ENCODE peak calls at places on chromosomes 2 and 18, in four cellular contexts. One of them, this sample, is unnamed.

GRCh38 chr2:200177971-200178911 is 128.3 kb upstream of the SPATS2L start:
- DNase-seq in colonic mucosa: no peak
- DNase-seq in NB4: no peak
- DNase-seq in left ventricle myocardium inferior: peak
- DNase-seq in this sample: peak

GRCh38 chr2:98479959-98480524 is 35.4 kb downstream of the INPP4A start:
- DNase-seq in colonic mucosa: no peak
- DNase-seq in NB4: peak
- DNase-seq in left ventricle myocardium inferior: peak
- DNase-seq in this sample: peak

GRCh38 chr2:23658466-23658942 is 268.4 kb downstream of the ATAD2B start:
- DNase-seq in colonic mucosa: peak
- DNase-seq in NB4: no peak
- DNase-seq in left ventricle myocardium inferior: peak
- DNase-seq in this sample: peak

GRCh38 chr2:236001854-236002253 is 166.3 kb downstream of the GBX2 start:
- DNase-seq in colonic mucosa: no peak
- DNase-seq in NB4: no peak
- DNase-seq in left ventricle myocardium inferior: no peak
- DNase-seq in this sample: peak

GRCh38 chr2:165305391-165306096 is 66.3 kb downstream of the SCN2A start:
- DNase-seq in colonic mucosa: no peak
- DNase-seq in NB4: no peak
- DNase-seq in left ventricle myocardium inferior: no peak
- DNase-seq in this sample: no peak

GRCh38 chr2:234254783-234255521 is 204.4 kb downstream of the SPP2 start:
- DNase-seq in colonic mucosa: no peak
- DNase-seq in NB4: no peak
- DNase-seq in left ventricle myocardium inferior: no peak
- DNase-seq in this sample: no peak

GRCh38 chr18:59275406-59275949 is 2.2 kb upstream of the RAX start:
- DNase-seq in colonic mucosa: no peak
- DNase-seq in NB4: no peak
- DNase-seq in left ventricle myocardium inferior: no peak
- DNase-seq in this sample: no peak

GRCh38 chr2:43519711-43520221 is 76.1 kb downstream of the THADA start:
- DNase-seq in colonic mucosa: no peak
- DNase-seq in NB4: peak
- DNase-seq in left ventricle myocardium inferior: no peak
- DNase-seq in this sample: peak

GRCh38 chr2:71604709-71605085 is 151.3 kb downstream of the DYSF start:
- DNase-seq in colonic mucosa: no peak
- DNase-seq in NB4: no peak
- DNase-seq in left ventricle myocardium inferior: no peak
- DNase-seq in this sample: no peak

GRCh38 chr2:37196320-37197195 is at the start of gene CEBPZOS:
- DNase-seq in colonic mucosa: peak
- DNase-seq in NB4: peak
- DNase-seq in left ventricle myocardium inferior: peak
- DNase-seq in this sample: peak

GRCh38 chr18:50879302-50880107 is 587 bp downstream of the ME2 start:
- DNase-seq in colonic mucosa: peak
- DNase-seq in NB4: peak
- DNase-seq in left ventricle myocardium inferior: no peak
- DNase-seq in this sample: peak

GRCh38 chr2:231714639-231715498 is 6.5 kb downstream of the PTMA start:
- DNase-seq in colonic mucosa: peak
- DNase-seq in NB4: peak
- DNase-seq in left ventricle myocardium inferior: peak
- DNase-seq in this sample: peak

GRCh38 chr2:43333096-43333655 is 106.8 kb upstream of the ZFP36L2 start:
- DNase-seq in colonic mucosa: peak
- DNase-seq in NB4: peak
- DNase-seq in left ventricle myocardium inferior: no peak
- DNase-seq in this sample: no peak

GRCh38 chr2:46857871-46858696 is 57.5 kb downstream of the MCFD2 start:
- DNase-seq in colonic mucosa: no peak
- DNase-seq in NB4: no peak
- DNase-seq in left ventricle myocardium inferior: no peak
- DNase-seq in this sample: peak

GRCh38 chr18:45719106-45719505 is 4.9 kb upstream of the SLC14A1 start:
- DNase-seq in colonic mucosa: no peak
- DNase-seq in NB4: no peak
- DNase-seq in left ventricle myocardium inferior: no peak
- DNase-seq in this sample: no peak

GRCh38 chr18:55407191-55407590 is 180.8 kb downstream of the TCF4 start:
- DNase-seq in colonic mucosa: no peak
- DNase-seq in NB4: no peak
- DNase-seq in left ventricle myocardium inferior: no peak
- DNase-seq in this sample: no peak

GRCh38 chr2:100285691-100286090 is 36.6 kb downstream of the LONRF2 start:
- DNase-seq in colonic mucosa: no peak
- DNase-seq in NB4: no peak
- DNase-seq in left ventricle myocardium inferior: no peak
- DNase-seq in this sample: peak

GRCh38 chr2:17429130-17429529 is 89.1 kb downstream of the RAD51AP2 start:
- DNase-seq in colonic mucosa: no peak
- DNase-seq in NB4: no peak
- DNase-seq in left ventricle myocardium inferior: no peak
- DNase-seq in this sample: peak

GRCh38 chr2:105842555-105842954 is 97.8 kb downstream of the NCK2 start:
- DNase-seq in colonic mucosa: no peak
- DNase-seq in NB4: no peak
- DNase-seq in left ventricle myocardium inferior: no peak
- DNase-seq in this sample: no peak

GRCh38 chr2:121868652-121869051 is 113.2 kb downstream of the TSN start:
- DNase-seq in colonic mucosa: no peak
- DNase-seq in NB4: no peak
- DNase-seq in left ventricle myocardium inferior: no peak
- DNase-seq in this sample: no peak

GRCh38 chr2:69491864-69492263 is 54.6 kb upstream of the NFU1 start:
- DNase-seq in colonic mucosa: no peak
- DNase-seq in NB4: no peak
- DNase-seq in left ventricle myocardium inferior: no peak
- DNase-seq in this sample: no peak

GRCh38 chr2:117785740-117786139 is 28.8 kb upstream of the DDX18 start:
- DNase-seq in colonic mucosa: peak
- DNase-seq in NB4: peak
- DNase-seq in left ventricle myocardium inferior: no peak
- DNase-seq in this sample: peak

GRCh38 chr2:74391580-74392448 is 11.7 kb upstream of the DCTN1 start:
- DNase-seq in colonic mucosa: peak
- DNase-seq in NB4: peak
- DNase-seq in left ventricle myocardium inferior: peak
- DNase-seq in this sample: peak
- TF ChIP-seq CTCF in colonic mucosa: peak
- TF ChIP-seq CTCF in NB4: peak
- TF ChIP-seq CTCF in left ventricle myocardium inferior: peak
- TF ChIP-seq CTCF in this sample: peak

GRCh38 chr2:190973262-190973661 is 40.7 kb downstream of the STAT1 start:
- DNase-seq in colonic mucosa: no peak
- DNase-seq in NB4: no peak
- DNase-seq in left ventricle myocardium inferior: no peak
- DNase-seq in this sample: no peak

GRCh38 chr2:190973726-190974628 is 40.0 kb downstream of the STAT1 start:
- DNase-seq in colonic mucosa: no peak
- DNase-seq in NB4: no peak
- DNase-seq in left ventricle myocardium inferior: no peak
- DNase-seq in this sample: no peak

GRCh38 chr2:190970872-190971506 is 43.0 kb downstream of the STAT1 start:
- DNase-seq in colonic mucosa: no peak
- DNase-seq in NB4: peak
- DNase-seq in left ventricle myocardium inferior: no peak
- DNase-seq in this sample: no peak

GRCh38 chr2:190972213-190972612 is 41.8 kb downstream of the STAT1 start:
- DNase-seq in colonic mucosa: no peak
- DNase-seq in NB4: no peak
- DNase-seq in left ventricle myocardium inferior: no peak
- DNase-seq in this sample: no peak

DNA sequence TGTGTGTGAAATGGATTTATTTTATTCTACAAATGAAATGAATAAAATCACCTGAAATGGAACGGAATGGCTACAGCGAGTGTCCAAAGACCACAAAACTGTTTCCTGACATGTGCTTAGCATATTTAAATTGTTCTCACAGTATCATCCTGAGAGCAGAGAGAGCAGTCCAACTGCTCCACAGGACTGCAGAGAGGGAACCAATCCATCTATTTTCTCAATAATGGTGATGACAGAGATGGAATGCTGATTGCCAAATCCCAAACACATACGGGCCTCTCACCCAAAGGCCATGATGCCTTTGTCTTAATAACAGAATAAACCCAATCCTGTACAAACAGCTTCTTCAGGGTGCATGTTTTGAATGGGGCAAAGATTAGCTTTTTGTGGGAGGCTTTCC is 41.1 kb downstream of the STAT1 start:
- DNase-seq in colonic mucosa: no peak
- DNase-seq in NB4: no peak
- DNase-seq in left ventricle myocardium inferior: no peak
- DNase-seq in this sample: peak
- H3K4me3 ChIP-seq in colonic mucosa: no peak
- H3K4me3 ChIP-seq in NB4: no peak
- H3K4me3 ChIP-seq in left ventricle myocardium inferior: no peak
- H3K4me3 ChIP-seq in this sample: no peak

GRCh38 chr18:7666195-7666776 is 99.2 kb downstream of the PTPRM start:
- DNase-seq in colonic mucosa: no peak
- DNase-seq in NB4: no peak
- DNase-seq in left ventricle myocardium inferior: no peak
- DNase-seq in this sample: no peak
- TF ChIP-seq CTCF in colonic mucosa: no peak
- TF ChIP-seq CTCF in NB4: no peak
- TF ChIP-seq CTCF in left ventricle myocardium inferior: no peak
- TF ChIP-seq CTCF in this sample: no peak

GRCh38 chr2:207758010-207758409 is 11.7 kb downstream of the FZD5 start:
- DNase-seq in colonic mucosa: no peak
- DNase-seq in NB4: no peak
- DNase-seq in left ventricle myocardium inferior: no peak
- DNase-seq in this sample: no peak
- H3K4me3 ChIP-seq in colonic mucosa: no peak
- H3K4me3 ChIP-seq in NB4: no peak
- H3K4me3 ChIP-seq in left ventricle myocardium inferior: no peak
- H3K4me3 ChIP-seq in this sample: no peak

GRCh38 chr2:30480703-30481322 is 33.8 kb downstream of the LCLAT1 start:
- DNase-seq in colonic mucosa: peak
- DNase-seq in NB4: no peak
- DNase-seq in left ventricle myocardium inferior: no peak
- DNase-seq in this sample: no peak

GRCh38 chr2:30476636-30477035 is 29.6 kb downstream of the LCLAT1 start:
- DNase-seq in colonic mucosa: no peak
- DNase-seq in NB4: no peak
- DNase-seq in left ventricle myocardium inferior: no peak
- DNase-seq in this sample: no peak

GRCh38 chr2:30470426-30470825 is 23.4 kb downstream of the LCLAT1 start:
- DNase-seq in colonic mucosa: no peak
- DNase-seq in NB4: no peak
- DNase-seq in left ventricle myocardium inferior: no peak
- DNase-seq in this sample: no peak

GRCh38 chr2:30472326-30472725 is 25.3 kb downstream of the LCLAT1 start:
- DNase-seq in colonic mucosa: no peak
- DNase-seq in NB4: peak
- DNase-seq in left ventricle myocardium inferior: no peak
- DNase-seq in this sample: no peak

DNA sequence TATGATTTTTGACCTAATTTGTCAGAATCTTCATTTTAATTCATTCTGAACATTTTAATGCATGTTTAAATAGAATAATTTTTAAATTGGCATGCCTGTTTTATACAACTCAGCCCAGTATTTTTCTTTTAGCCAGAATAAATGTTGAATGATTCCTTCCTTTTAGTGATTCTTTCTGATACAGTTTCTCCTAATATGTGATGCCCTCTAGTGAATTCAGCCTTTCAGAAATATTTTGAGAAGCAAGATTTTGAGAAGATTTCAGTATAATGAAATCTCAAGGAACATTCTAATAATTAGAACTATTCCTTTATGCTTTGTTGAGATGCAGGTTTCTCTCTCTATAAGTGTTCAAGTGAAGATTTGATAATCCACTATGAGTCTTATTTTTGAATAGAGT is 28.5 kb downstream of the LCLAT1 start:
- DNase-seq in colonic mucosa: no peak
- DNase-seq in NB4: no peak
- DNase-seq in left ventricle myocardium inferior: no peak
- DNase-seq in this sample: no peak
- TF ChIP-seq CTCF in colonic mucosa: no peak
- TF ChIP-seq CTCF in NB4: no peak
- TF ChIP-seq CTCF in left ventricle myocardium inferior: peak
- TF ChIP-seq CTCF in this sample: no peak

DNA sequence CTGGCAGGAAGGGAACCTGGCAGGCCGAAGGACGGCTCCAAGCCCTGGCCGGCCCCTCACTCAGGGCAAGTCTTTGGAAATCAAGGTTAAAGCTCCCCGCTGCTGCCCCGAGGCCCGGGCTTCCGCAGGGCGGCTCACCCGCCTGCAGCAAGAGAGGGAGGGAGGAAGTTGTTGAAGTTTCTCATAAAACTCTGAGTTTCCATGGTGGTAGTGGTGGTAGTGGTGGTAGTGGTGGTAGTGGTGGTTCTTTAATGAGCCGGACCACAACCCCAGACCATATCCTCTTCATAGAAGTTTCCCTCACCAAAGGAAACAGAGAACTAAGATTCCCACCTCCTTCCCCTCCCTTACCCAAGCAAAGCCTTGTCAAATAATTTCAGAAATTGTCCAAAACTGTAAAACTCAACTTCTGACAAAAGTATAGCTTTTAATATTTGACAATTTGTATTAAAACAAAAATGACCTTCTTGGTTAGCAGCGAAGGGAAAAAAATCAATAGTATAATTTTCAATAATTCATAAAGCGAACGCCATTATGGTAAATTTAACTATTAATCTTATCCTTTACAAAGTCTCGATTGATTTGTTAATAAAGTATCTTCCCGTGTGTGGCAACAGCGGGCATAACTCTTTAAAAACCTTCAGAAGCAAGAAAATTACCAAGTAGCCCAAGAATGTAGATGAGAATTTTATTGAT is 1.5 kb upstream of the HOXD10 start:
- DNase-seq in colonic mucosa: no peak
- DNase-seq in NB4: peak
- DNase-seq in left ventricle myocardium inferior: no peak
- DNase-seq in this sample: no peak
- H3K4me3 ChIP-seq in colonic mucosa: no peak
- H3K4me3 ChIP-seq in NB4: no peak
- H3K4me3 ChIP-seq in left ventricle myocardium inferior: no peak
- H3K4me3 ChIP-seq in this sample: no peak

This sample was measured in fibroblast of mammary gland.